ENCODE peak calls at places on chromosomes 12 and 14, in six cellular contexts. T is IMR-90, I is HCT116, R is fibroblast of lung, S is HepG2, H is MM.1S. Y is an unnamed sample.

GRCh38 chr14:89586258-89587127 is 169.5 kb upstream of the FOXN3 start:
- DNase-seq in S (no peak), R (no peak), I (no peak), T (no peak), H (no peak), Y (no peak)

GRCh38 chr12:65953621-65954020 is 129.3 kb downstream of the HMGA2 start:
- DNase-seq in H (no peak), R (peak; percentile 40), S (no peak), T (peak; percentile 88), I (no peak), Y (no peak)

GRCh38 chr12:12010277-12011031 is 60.3 kb upstream of the BCL2L14 start:
- DNase-seq in I (no peak), H (peak; percentile 69), S (no peak), T (peak; percentile 61), R (peak; percentile 93), Y (no peak)

GRCh38 chr14:35534884-35535793 is 1.2 kb downstream of the INSM2 start:
- DNase-seq in S (peak; percentile 61), R (peak; percentile 61), T (peak; percentile 62), H (peak; percentile 48), I (no peak), Y (peak; percentile 69)

GRCh38 chr12:96255077-96255476 is 60.9 kb downstream of the ELK3 start:
- DNase-seq in R (peak; percentile 57), S (no peak), T (peak; percentile 57), I (no peak), H (no peak), Y (peak; percentile 99)

GRCh38 chr14:37153483-37153882 is 18.9 kb downstream of the SLC25A21 start:
- DNase-seq in S (no peak), H (no peak), R (no peak), I (no peak), T (no peak), Y (no peak)

GRCh38 chr12:109925185-109925835 is 25.2 kb downstream of the TCHP start:
- DNase-seq in R (no peak), T (no peak), I (no peak), S (no peak), H (no peak), Y (no peak)

GRCh38 chr14:102659797-102660196 is 67.3 kb downstream of the RCOR1 start:
- DNase-seq in H (no peak), R (peak; percentile 75), I (no peak), S (no peak), T (peak; percentile 75), Y (no peak)

GRCh38 chr12:51269174-51270066 is 795 bp downstream of the SMAGP start:
- DNase-seq in I (no peak), R (peak; percentile 39), S (peak; percentile 54), H (peak; percentile 25), T (no peak), Y (peak; percentile 21)

GRCh38 chr12:56374726-56375597 is 12.3 kb upstream of the APOF start:
- DNase-seq in S (peak; percentile 62), I (no peak), H (no peak), T (peak; percentile 9), R (no peak), Y (peak; percentile 65)

GRCh38 chr12:123897221-123897620 is 75.4 kb downstream of the CCDC92 start:
- DNase-seq in S (no peak), R (peak; percentile 82), T (peak; percentile 72), I (peak; percentile 39), H (no peak), Y (no peak)

GRCh38 chr14:104119700-104120251 is 18.6 kb upstream of the KIF26A start:
- DNase-seq in I (no peak), H (no peak), S (no peak), R (no peak), T (no peak), Y (no peak)

GRCh38 chr12:52168019-52168717 is 23.6 kb downstream of the KRT80 start:
- DNase-seq in R (no peak), I (no peak), H (no peak), S (peak; percentile 44), T (peak; percentile 88), Y (peak; percentile 51)

GRCh38 chr14:57461777-57462320 is 31.8 kb downstream of the CCDC198 start:
- DNase-seq in T (no peak), R (no peak), H (no peak), S (no peak), I (no peak), Y (no peak)

GRCh38 chr12:56591961-56592360 is 38.2 kb downstream of the BAZ2A start:
- DNase-seq in S (no peak), R (peak; percentile 42), H (no peak), I (no peak), T (peak; percentile 26), Y (no peak)

GRCh38 chr12:123532021-123532420 is 1.5 kb downstream of the RILPL1 start:
- DNase-seq in H (peak; percentile 23), S (no peak), T (peak; percentile 10), R (peak; percentile 40), I (no peak), Y (peak; percentile 85)

GRCh38 chr12:76489737-76490136 is 69.8 kb downstream of the OSBPL8 start:
- DNase-seq in R (peak; percentile 67), I (no peak), T (peak; percentile 31), S (no peak), H (no peak), Y (no peak)

GRCh38 chr12:1662761-1663439 is 28.0 kb upstream of the ADIPOR2 start:
- DNase-seq in H (peak; percentile 27), R (peak; percentile 22), T (no peak), I (peak; percentile 87), S (no peak), Y (no peak)

GRCh38 chr12:83461326-83461985 is 774.8 kb downstream of the TMTC2 start:
- DNase-seq in I (no peak), T (no peak), R (peak; percentile 1), S (no peak), H (no peak), Y (no peak)

GRCh38 chr12:68792952-68793351 is 15.0 kb upstream of the MDM2 start:
- DNase-seq in R (no peak), H (peak; percentile 58), I (peak; percentile 59), T (peak; percentile 49), S (peak; percentile 70), Y (peak; percentile 88)

GRCh38 chr12:68591716-68592437 is 18.8 kb upstream of the RAP1B start:
- DNase-seq in S (no peak), T (no peak), R (no peak), I (no peak), H (peak; percentile 80), Y (no peak)

GRCh38 chr14:103156733-103157411 is 33.6 kb downstream of the TNFAIP2 start:
- DNase-seq in S (no peak), R (no peak), T (no peak), I (no peak), H (no peak), Y (no peak)

GRCh38 chr14:100246809-100247428 is 8.0 kb downstream of the YY1 start:
- DNase-seq in H (no peak), R (peak; percentile 38), T (peak; percentile 47), S (peak; percentile 77), I (peak; percentile 48), Y (peak; percentile 67)

GRCh38 chr12:124551268-124552144 is 15.9 kb downstream of the NCOR2 start:
- DNase-seq in R (no peak), I (no peak), S (no peak), T (peak; percentile 33), H (no peak), Y (no peak)

GRCh38 chr12:6250343-6250742 is 50.1 kb downstream of the CD9 start:
- DNase-seq in S (no peak), R (no peak), T (no peak), I (no peak), H (no peak), Y (no peak)

GRCh38 chr14:58198086-58198485 is 1.9 kb upstream of the ACTR10 start:
- DNase-seq in T (no peak), R (no peak), I (no peak), H (no peak), S (no peak), Y (no peak)

GRCh38 chr12:80860206-80860605 is 77.5 kb downstream of the LIN7A start:
- DNase-seq in T (no peak), S (no peak), R (no peak), I (no peak), H (no peak), Y (no peak)
- H3K4me2 ChIP-seq in T (no peak overlapping the region), S (no peak overlapping the region), R (no peak overlapping the region), I (no peak overlapping the region), H (no peak overlapping the region), Y (no peak overlapping the region)

DNA sequence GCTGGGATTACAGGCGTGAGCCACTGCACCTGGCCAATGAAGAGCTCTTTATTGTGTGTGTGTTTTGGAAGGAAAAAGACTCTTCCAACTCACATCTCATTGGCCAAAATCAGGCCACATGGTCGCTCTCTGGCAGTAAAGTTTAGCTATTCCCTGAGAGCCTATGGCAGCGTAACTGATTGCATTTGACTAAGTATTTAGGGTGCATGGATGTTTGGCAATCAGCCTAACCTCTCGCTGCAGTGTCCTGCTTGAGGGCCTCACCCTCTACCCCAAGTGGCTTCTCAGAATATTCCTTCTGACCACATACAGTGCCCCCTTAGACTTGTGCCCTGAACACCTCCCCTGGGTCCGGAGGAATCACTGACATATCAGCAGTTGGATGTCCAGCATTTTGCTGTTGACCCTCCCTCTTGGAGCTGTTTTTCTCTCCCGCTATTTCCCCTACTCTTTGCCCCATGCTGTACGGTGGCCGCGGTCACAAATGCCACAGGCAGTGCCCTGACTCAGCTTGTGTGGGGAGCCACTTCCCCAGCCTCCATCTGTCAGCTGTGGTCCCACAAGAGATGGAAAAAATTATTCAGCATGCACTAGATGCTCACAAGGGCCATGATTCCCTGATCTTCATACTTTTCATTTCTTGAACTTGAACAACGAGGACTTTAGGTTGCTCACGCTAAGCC is 9.5 kb downstream of the PHETA1 start:
- DNase-seq in T (no peak), R (peak; percentile 22), H (no peak), S (no peak), I (no peak), Y (no peak)
- H3K4me2 ChIP-seq in T (no peak overlapping the region), R (no peak overlapping the region), H (no peak overlapping the region), S (peak overlapping the region; percentile 69), I (no peak overlapping the region), Y (no peak overlapping the region)

DNA sequence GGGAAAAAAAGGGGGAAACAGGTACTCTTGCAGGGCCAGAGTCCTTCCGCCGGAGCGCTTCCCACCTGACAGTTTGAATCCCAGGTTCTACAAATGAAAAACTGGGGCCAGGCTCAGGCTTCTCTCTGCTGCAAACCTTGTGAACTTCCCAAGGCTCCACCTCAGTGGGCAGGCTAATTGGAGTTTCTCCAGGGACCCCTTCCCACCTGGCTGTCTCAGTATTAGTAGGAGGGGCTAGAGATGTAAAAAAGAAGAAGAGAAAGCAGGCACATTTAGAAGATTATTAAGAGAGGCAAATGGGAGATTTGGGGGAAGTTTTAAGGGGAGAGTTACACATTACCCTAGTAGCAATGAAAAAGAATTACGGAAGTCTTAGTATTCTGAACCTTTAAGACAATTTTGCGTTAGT is 20.0 kb upstream of the CLEC2D start:
- DNase-seq in I (no peak), T (no peak), H (peak; percentile 34), S (no peak), R (no peak), Y (no peak)
- H3K4me2 ChIP-seq in I (no peak overlapping the region), T (peak overlapping the region; percentile 96), H (peak overlapping the region; percentile 89), S (peak overlapping the region; percentile 83), R (peak overlapping the region; percentile 99), Y (peak overlapping the region; percentile 98)

GRCh38 chr12:108852674-108853073 is 4.7 kb downstream of the SSH1 start:
- DNase-seq in I (no peak), H (no peak), R (peak; percentile 48), S (no peak), T (peak; percentile 51), Y (peak; percentile 99)
- H3K4me2 ChIP-seq in I (peak overlapping the region; percentile 86), H (no peak overlapping the region), R (peak overlapping the region; percentile 67), S (no peak overlapping the region), T (peak overlapping the region; percentile 66), Y (peak overlapping the region; percentile 89)

DNA sequence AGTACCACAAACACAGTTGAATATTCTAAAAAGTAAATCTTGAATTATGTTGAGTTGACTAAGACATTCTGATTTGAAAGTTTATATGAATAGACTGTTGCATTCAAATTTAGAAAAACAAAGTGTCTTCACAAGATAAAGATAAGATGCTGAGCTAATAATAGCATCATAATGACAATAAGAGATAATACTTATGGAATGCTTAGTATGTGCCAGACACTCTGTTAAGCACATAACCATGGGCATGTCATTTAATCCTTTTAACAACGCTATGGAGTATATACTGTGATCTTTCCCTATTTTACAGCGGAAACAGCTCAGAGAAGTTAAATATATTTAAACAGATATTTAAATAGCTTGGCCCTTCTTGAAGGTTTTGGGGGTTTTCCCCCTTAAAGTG is 163.4 kb downstream of the SRGAP1 start:
- DNase-seq in H (no peak), T (peak; percentile 57), R (peak; percentile 50), I (no peak), S (no peak), Y (no peak)
- H3K4me2 ChIP-seq in H (no peak overlapping the region), T (no peak overlapping the region), R (peak overlapping the region; percentile 16), I (no peak overlapping the region), S (no peak overlapping the region), Y (no peak overlapping the region)